ENCODE peak calls at places on chromosome X, in ten cellular contexts. T is body of pancreas, L is IMR-90, M is breast epithelium, X is right lobe of liver, C is uterus, R is prostate gland, W is Peyer's patch, P is A549, D is heart left ventricle. E is an unnamed sample.

GRCh38 chrX:80513620-80514019 is 93.4 kb downstream of the TENT5D start:
- DNase-seq in X (no peak), P (no peak), R (no peak), C (no peak), W (no peak), L (no peak), M (no peak), T (no peak), D (no peak), E (no peak)

GRCh38 chrX:17038681-17039161 is 92.3 kb downstream of the REPS2 start:
- DNase-seq in D (no peak), W (no peak), X (no peak), P (no peak), T (peak; percentile 7), R (no peak), L (no peak), M (no peak), C (peak; percentile 74), E (peak; percentile 19)

GRCh38 chrX:71393919-71394318 is 27.8 kb downstream of the TAF1 start:
- DNase-seq in L (no peak), T (no peak), D (no peak), W (no peak), R (no peak), X (no peak), P (no peak), C (no peak), M (no peak), E (no peak)

GRCh38 chrX:53000447-53001208 is 42.3 kb upstream of the FAM156A start:
- DNase-seq in X (no peak), D (no peak), C (no peak), M (no peak), L (no peak), R (no peak), W (no peak), P (no peak), T (no peak), E (no peak)

GRCh38 chrX:131830400-131831184 is 192.5 kb upstream of the STK26 start:
- DNase-seq in C (peak; percentile 80), L (peak; percentile 69), R (no peak), M (no peak), T (peak; percentile 87), W (peak; percentile 28), X (no peak), P (no peak), D (peak; percentile 66), E (peak; percentile 74)

GRCh38 chrX:21838937-21839333 is 482 bp upstream of the MBTPS2 start:
- DNase-seq in X (no peak), C (no peak), R (no peak), D (no peak), L (peak; percentile 14), T (peak; percentile 2), W (no peak), P (no peak), M (no peak), E (no peak)

GRCh38 chrX:70455366-70456202 is 10.9 kb downstream of the DLG3 start:
- DNase-seq in X (no peak), C (no peak), P (no peak), D (no peak), M (no peak), L (no peak), R (peak; percentile 4), W (no peak), T (peak; percentile 36), E (peak; percentile 54)

GRCh38 chrX:151151668-151152267 is 24.6 kb upstream of the GPR50 start:
- DNase-seq in D (no peak), P (peak; percentile 29), L (peak; percentile 54), W (no peak), M (no peak), R (peak; percentile 15), X (no peak), T (peak; percentile 40), C (no peak), E (peak; percentile 13)

GRCh38 chrX:26927419-26927818 is 535.7 kb downstream of the PPP4R3C start:
- DNase-seq in C (no peak), T (no peak), D (no peak), R (no peak), X (no peak), W (no peak), P (no peak), L (no peak), M (no peak), E (no peak)

GRCh38 chrX:107716816-107717700 is 58.5 kb downstream of the TSC22D3 start:
- DNase-seq in M (peak; percentile 92), L (peak; percentile 63), D (peak; percentile 88), P (peak; percentile 71), C (peak; percentile 91), X (peak; percentile 90), R (peak; percentile 87), W (peak; percentile 94), T (peak; percentile 86), E (peak; percentile 90)

GRCh38 chrX:153477039-153477438 is 6.7 kb upstream of the HAUS7 start:
- DNase-seq in P (no peak), M (no peak), W (no peak), R (no peak), X (no peak), L (peak; percentile 59), D (peak; percentile 73), C (peak; percentile 71), T (no peak), E (no peak)

GRCh38 chrX:110218591-110218990 is 99.3 kb downstream of the AMMECR1 start:
- DNase-seq in R (no peak), T (no peak), M (no peak), C (peak; percentile 15), D (no peak), W (no peak), X (no peak), L (peak; percentile 67), P (no peak), E (no peak)
- H3K4me3 ChIP-seq in R (no peak overlapping the region), T (no peak overlapping the region), M (no peak overlapping the region), C (no peak overlapping the region), D (no peak overlapping the region), W (no peak overlapping the region), X (no peak overlapping the region), L (no peak overlapping the region), P (no peak overlapping the region), E (no peak overlapping the region)

GRCh38 chrX:5746231-5746630 is 482.4 kb downstream of the NLGN4X start:
- DNase-seq in D (no peak), M (no peak), C (no peak), P (no peak), T (no peak), R (no peak), W (no peak), L (no peak), X (no peak), E (no peak)

GRCh38 chrX:5752831-5753230 is 475.8 kb downstream of the NLGN4X start:
- DNase-seq in L (no peak), R (no peak), T (no peak), W (no peak), X (no peak), P (no peak), M (no peak), D (no peak), C (no peak), E (no peak)

GRCh38 chrX:5753291-5753690 is 475.4 kb downstream of the NLGN4X start:
- DNase-seq in M (no peak), W (no peak), C (no peak), T (no peak), R (no peak), X (no peak), D (no peak), L (no peak), P (no peak), E (no peak)

DNA sequence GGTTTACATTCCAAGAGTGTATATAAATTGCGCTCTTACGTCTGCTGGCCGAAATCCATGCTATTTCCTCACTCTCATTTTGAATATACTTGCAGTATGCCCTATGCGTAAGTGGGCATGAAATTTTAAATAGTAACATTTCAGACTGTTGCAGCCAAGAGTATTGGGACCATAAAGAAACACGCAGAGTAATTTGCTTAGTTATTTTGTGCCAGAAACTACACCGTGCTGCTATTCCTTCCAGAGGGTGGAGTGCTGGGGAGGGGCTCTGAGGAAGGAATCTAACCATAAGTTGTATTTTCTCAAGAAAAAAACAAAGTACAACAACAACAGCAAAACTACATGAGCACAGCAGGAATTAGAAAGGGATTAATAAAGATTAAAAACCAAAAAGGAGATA is 479.9 kb downstream of the NLGN4X start:
- DNase-seq in R (no peak), P (no peak), L (no peak), C (no peak), W (no peak), M (no peak), D (no peak), X (no peak), T (no peak), E (no peak)
- H3K9me3 ChIP-seq in R (no peaks in the 10 kb centered on the region), P (no peaks in the 10 kb centered on the region), L (peaks cover 2% of the 10 kb centered on the region), C (no peaks in the 10 kb centered on the region), W (no peaks in the 10 kb centered on the region), M (no peaks in the 10 kb centered on the region), D (no peaks in the 10 kb centered on the region), X (no peaks in the 10 kb centered on the region), T (no peaks in the 10 kb centered on the region), E (no peaks in the 10 kb centered on the region)

DNA sequence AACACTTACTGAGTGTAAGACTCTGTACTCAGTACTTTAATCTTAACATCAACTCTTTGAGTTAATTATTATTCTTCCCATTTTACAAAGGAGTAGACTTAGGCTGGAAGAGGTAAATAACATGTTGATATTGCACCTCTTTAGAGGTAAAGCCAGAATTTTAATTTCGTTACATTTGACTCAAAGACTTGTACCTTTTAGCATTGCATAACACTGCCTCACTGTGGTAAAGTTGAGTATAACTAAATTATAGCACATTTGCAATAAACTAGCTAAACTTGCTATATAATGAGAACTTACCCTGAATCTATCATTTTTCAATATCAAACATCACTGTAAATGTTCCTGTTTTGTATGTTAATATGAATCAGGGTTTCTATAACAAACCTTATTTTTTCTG is 218.5 kb downstream of the PRR32 start:
- DNase-seq in D (no peak), C (no peak), M (no peak), R (no peak), P (no peak), W (no peak), L (no peak), T (no peak), X (no peak), E (no peak)
- TF ChIP-seq POLR2A in D (no peak), C (no peak), M (no peak), R (no peak), P (no peak), W (no peak), L (no peak), T (no peak), X (no peak), E (no peak)

GRCh38 chrX:13473666-13474516 is 95.5 kb upstream of the EGFL6 start:
- DNase-seq in P (no peak), M (no peak), R (no peak), W (peak; percentile 34), L (peak; percentile 40), T (no peak), X (no peak), D (no peak), C (no peak), E (no peak)
- H3K4me3 ChIP-seq in P (no peak overlapping the region), M (no peak overlapping the region), R (no peak overlapping the region), W (no peak overlapping the region), L (no peak overlapping the region), T (no peak overlapping the region), X (no peak overlapping the region), D (peak overlapping the region; percentile 3), C (peak overlapping the region; percentile 15), E (no peak overlapping the region)

E was measured in transverse colon.